ENCODE peak calls at places on chromosomes 7 and 10, in seven cellular contexts. C is colonic mucosa, Y is neural progenitor cell, Q is MM.1S, W is mesendoderm, O is mammary epithelial cell, Z is IMR-90. U is an unnamed sample.

GRCh38 chr10:127190427-127190826 is 6.0 kb downstream of the INSYN2A start:
- DNase-seq in C (no peak), Y (no peak), Q (no peak), W (no peak), O (no peak), Z (no peak), U (no peak)

GRCh38 chr7:55024776-55025175 is 6.0 kb downstream of the EGFR start:
- DNase-seq in C (no peak), Y (no peak), Q (no peak), W (no peak), O (no peak), Z (peak; percentile 65), U (peak; percentile 62)

GRCh38 chr10:78349165-78349516 is 315.5 kb downstream of the RPS24 start:
- DNase-seq in C (no peak), Y (no peak), Q (no peak), W (no peak), O (no peak), Z (no peak), U (no peak)

GRCh38 chr10:72097448-72098300 is 9.3 kb upstream of the SPOCK2 start:
- DNase-seq in C (no peak), Y (no peak), Q (no peak), W (no peak), O (peak; percentile 59), Z (peak; percentile 99), U (peak; percentile 75)

GRCh38 chr7:45622058-45622457 is 47.9 kb downstream of the ADCY1 start:
- DNase-seq in C (no peak), Y (no peak), Q (no peak), W (no peak), O (no peak), Z (no peak), U (no peak)

GRCh38 chr10:24944512-24945255 is 7.7 kb downstream of the PRTFDC1 start:
- DNase-seq in C (peak; percentile 73), Y (no peak), Q (no peak), W (peak; percentile 52), O (peak; percentile 86), Z (peak; percentile 89), U (peak; percentile 48)

GRCh38 chr7:64610997-64611396 is 48.1 kb upstream of the ZNF680 start:
- DNase-seq in C (no peak), Y (no peak), Q (no peak), W (no peak), O (no peak), Z (no peak), U (no peak)

GRCh38 chr7:83502636-83503035 is 146.3 kb downstream of the SEMA3E start:
- DNase-seq in C (no peak), Y (no peak), Q (no peak), W (no peak), O (peak; percentile 32), Z (no peak), U (no peak)

GRCh38 chr7:128796325-128796724 is 4.6 kb downstream of the CCDC136 start:
- DNase-seq in C (no peak), Y (no peak), Q (no peak), W (no peak), O (no peak), Z (peak; percentile 86), U (peak; percentile 48)

GRCh38 chr7:129896568-129897382 is 56.0 kb downstream of the UBE2H start:
- DNase-seq in C (no peak), Y (no peak), Q (no peak), W (no peak), O (peak; percentile 69), Z (peak; percentile 38), U (no peak)

GRCh38 chr10:7272008-7272407 is 138.8 kb downstream of the SFMBT2 start:
- DNase-seq in C (no peak), Y (no peak), Q (no peak), W (no peak), O (no peak), Z (no peak), U (no peak)

GRCh38 chr7:16668049-16668858 is 22.3 kb downstream of the BZW2 start:
- DNase-seq in C (no peak), Y (no peak), Q (no peak), W (peak; percentile 83), O (peak; percentile 99), Z (peak; percentile 100), U (peak; percentile 98)

GRCh38 chr10:87930141-87930540 is 66.7 kb downstream of the PTEN start:
- DNase-seq in C (no peak), Y (no peak), Q (no peak), W (no peak), O (no peak), Z (no peak), U (no peak)

GRCh38 chr7:100545636-100546128 is 6.7 kb downstream of the AGFG2 start:
- DNase-seq in C (no peak), Y (peak; percentile 27), Q (no peak), W (peak; percentile 95), O (peak; percentile 85), Z (peak; percentile 86), U (peak; percentile 88)

GRCh38 chr10:132669208-132669861 is 116.6 kb downstream of the NKX6-2 start:
- DNase-seq in C (no peak), Y (no peak), Q (no peak), W (no peak), O (no peak), Z (no peak), U (no peak)

GRCh38 chr10:132667613-132668394 is 118.1 kb downstream of the NKX6-2 start:
- DNase-seq in C (no peak), Y (no peak), Q (no peak), W (no peak), O (no peak), Z (peak; percentile 86), U (peak; percentile 39)

GRCh38 chr10:132664883-132665282 is 121.1 kb downstream of the NKX6-2 start:
- DNase-seq in C (no peak), Y (no peak), Q (no peak), W (no peak), O (no peak), Z (no peak), U (no peak)

GRCh38 chr10:132665946-132666732 is 119.8 kb downstream of the NKX6-2 start:
- DNase-seq in C (no peak), Y (no peak), Q (no peak), W (no peak), O (peak; percentile 85), Z (peak; percentile 97), U (peak; percentile 70)

GRCh38 chr10:132666733-132667612 is 119.0 kb downstream of the NKX6-2 start:
- DNase-seq in C (no peak), Y (peak; percentile 29), Q (no peak), W (no peak), O (no peak), Z (peak; percentile 12), U (peak; percentile 3)
- H3K9ac ChIP-seq in C (no peak overlapping the region), Y (no peak overlapping the region), Q (no peak overlapping the region), W (no peak overlapping the region), O (no peak overlapping the region), Z (no peak overlapping the region), U (no peak overlapping the region)

DNA sequence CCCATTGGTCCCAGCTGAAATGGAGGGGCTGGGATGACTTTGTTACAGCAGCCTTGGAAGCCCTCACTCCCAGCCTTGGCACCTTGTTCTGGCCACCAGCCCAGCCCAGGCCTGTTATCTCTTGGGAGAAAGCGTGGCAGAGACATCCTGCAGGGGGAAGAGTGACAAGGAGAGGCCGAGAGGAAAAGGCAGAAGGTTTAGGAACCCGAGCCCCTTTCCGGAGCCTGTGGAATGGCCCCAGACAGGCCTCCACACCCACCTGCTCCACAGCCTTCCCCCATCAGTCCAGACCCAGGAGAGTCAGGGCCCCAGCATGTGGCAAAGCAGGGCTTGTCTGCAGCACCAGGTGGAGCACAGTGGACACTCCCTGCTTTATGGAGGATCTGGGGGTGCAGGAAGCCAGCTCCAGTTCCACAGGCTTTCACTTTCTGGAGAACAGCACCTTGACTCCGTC is 24.1 kb upstream of the TRIM8 start:
- DNase-seq in C (no peak), Y (no peak), Q (no peak), W (no peak), O (no peak), Z (no peak), U (no peak)
- H3K4me1 ChIP-seq in C (peaks cover 9% of the 10 kb centered on the region), Y (peaks cover 15% of the 10 kb centered on the region), Q (no peaks in the 10 kb centered on the region), W (peaks cover under 1% of the 10 kb centered on the region), O (peaks cover 15% of the 10 kb centered on the region), Z (peaks cover 34% of the 10 kb centered on the region), U (peaks cover 61% of the 10 kb centered on the region)

GRCh38 chr10:104293021-104293420 is 24.0 kb downstream of the GSTO2 start:
- DNase-seq in C (no peak), Y (peak; percentile 28), Q (no peak), W (peak; percentile 80), O (peak; percentile 53), Z (peak; percentile 82), U (no peak)
- H3K9ac ChIP-seq in C (no peak overlapping the region), Y (no peak overlapping the region), Q (no peak overlapping the region), W (no peak overlapping the region), O (no peak overlapping the region), Z (no peak overlapping the region), U (no peak overlapping the region)

GRCh38 chr10:69466689-69467088 is 15.4 kb downstream of the TSPAN15 start:
- DNase-seq in C (no peak), Y (no peak), Q (no peak), W (no peak), O (no peak), Z (no peak), U (no peak)

GRCh38 chr10:69464801-69465401 is 13.6 kb downstream of the TSPAN15 start:
- DNase-seq in C (no peak), Y (no peak), Q (no peak), W (no peak), O (no peak), Z (no peak), U (no peak)

GRCh38 chr10:69465457-69466157 is 14.3 kb downstream of the TSPAN15 start:
- DNase-seq in C (no peak), Y (no peak), Q (no peak), W (no peak), O (no peak), Z (no peak), U (no peak)

GRCh38 chr10:69464401-69464800 is 13.1 kb downstream of the TSPAN15 start:
- DNase-seq in C (no peak), Y (no peak), Q (no peak), W (no peak), O (no peak), Z (no peak), U (no peak)

GRCh38 chr10:69466158-69466490 is 14.9 kb downstream of the TSPAN15 start:
- DNase-seq in C (no peak), Y (no peak), Q (no peak), W (peak; percentile 16), O (no peak), Z (no peak), U (no peak)
- H3K4me1 ChIP-seq in C (peaks cover 5% of the 10 kb centered on the region), Y (peaks cover 18% of the 10 kb centered on the region), Q (no peaks in the 10 kb centered on the region), W (no peaks in the 10 kb centered on the region), O (no peaks in the 10 kb centered on the region), Z (no peaks in the 10 kb centered on the region), U (peaks cover 58% of the 10 kb centered on the region)

DNA sequence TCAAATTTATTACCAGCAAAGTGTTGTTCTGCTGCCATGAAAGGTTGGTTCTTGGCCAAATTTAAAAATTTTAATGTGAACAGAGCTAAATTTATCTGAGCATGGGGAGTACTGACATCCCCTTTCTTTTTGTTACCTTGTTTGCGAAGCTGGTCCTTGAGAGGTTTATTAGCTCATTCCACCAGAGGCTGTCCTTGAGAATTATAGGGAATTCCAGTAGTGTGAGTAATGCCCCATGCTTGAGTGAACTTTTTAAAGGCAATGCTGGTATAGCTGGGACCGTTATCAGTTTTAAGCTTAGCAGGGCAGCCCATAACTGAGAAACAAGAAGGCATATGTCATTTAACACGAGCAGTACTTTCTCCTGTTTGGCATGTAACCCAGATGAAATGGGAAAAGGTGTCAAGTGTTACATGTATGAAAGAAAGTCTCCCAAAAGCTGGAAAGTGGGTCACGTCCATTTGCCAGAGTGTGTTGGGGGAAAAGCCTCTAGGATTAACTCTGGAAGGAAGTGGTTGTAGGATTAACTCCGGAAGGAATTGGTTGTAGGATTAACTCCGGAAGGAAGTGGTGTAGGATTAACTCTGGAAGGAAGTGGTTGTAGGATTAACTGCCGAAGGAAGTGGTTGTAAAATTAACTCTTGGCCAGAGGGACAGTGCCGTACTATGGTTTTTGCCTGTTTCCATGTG is 37.3 kb upstream of the AKR1C2 start:
- DNase-seq in C (peak; percentile 13), Y (no peak), Q (no peak), W (peak; percentile 30), O (no peak), Z (peak; percentile 7), U (no peak)
- H3K9ac ChIP-seq in C (no peak overlapping the region), Y (no peak overlapping the region), Q (no peak overlapping the region), W (no peak overlapping the region), O (no peak overlapping the region), Z (no peak overlapping the region), U (peak overlapping the region; percentile 75)

U was measured in adipocyte.